ENCODE peak calls at places on chromosome 19, in eight cellular contexts. V, X, Z, D, C, G, S and H are unnamed samples.

GRCh38 chr19:42290523-42291436 is 11.2 kb upstream of the PRR19 start:
- DNase-seq in X (peak), G (no peak), C (no peak), Z (no peak), S (peak), D (no peak), V (peak), H (no peak)

GRCh38 chr19:48741222-48741999 is 1.0 kb upstream of the RASIP1 start:
- DNase-seq in V (no peak), D (no peak), C (no peak), S (no peak), Z (no peak), X (no peak), G (no peak), H (no peak)

GRCh38 chr19:14347999-14348889 is 33.0 kb upstream of the ADGRE5 start:
- DNase-seq in V (peak), G (no peak), Z (peak), X (peak), C (no peak), S (peak), D (peak), H (peak)

GRCh38 chr19:46717034-46717715 is at the start of gene PRKD2:
- DNase-seq in G (peak), D (peak), S (peak), C (peak), Z (peak), X (peak), V (peak), H (peak)

GRCh38 chr19:6074709-6075403 is 35.4 kb downstream of the RFX2 start:
- DNase-seq in V (no peak), S (no peak), G (no peak), C (no peak), Z (no peak), D (no peak), X (no peak), H (no peak)

GRCh38 chr19:49422407-49423277 is 599 bp downstream of the PTH2 start:
- DNase-seq in X (peak), C (no peak), Z (no peak), S (peak), G (no peak), V (peak), D (peak), H (no peak)

GRCh38 chr19:39917561-39918182 is 16.8 kb downstream of the FCGBP start:
- DNase-seq in V (no peak), C (no peak), Z (no peak), X (no peak), G (no peak), S (no peak), D (no peak), H (no peak)

GRCh38 chr19:38013913-38014575 is 107.0 kb downstream of the SIPA1L3 start:
- DNase-seq in V (no peak), X (no peak), D (no peak), C (peak), Z (no peak), G (no peak), S (no peak), H (no peak)

GRCh38 chr19:53372196-53372595 is 6.7 kb downstream of the ZNF525 start:
- DNase-seq in V (no peak), S (no peak), G (no peak), X (no peak), C (no peak), Z (no peak), D (no peak), H (no peak)

GRCh38 chr19:33263325-33264023 is 37.8 kb upstream of the SLC7A10 start:
- DNase-seq in X (no peak), D (no peak), V (no peak), S (no peak), Z (no peak), G (no peak), C (no peak), H (no peak)

GRCh38 chr19:18612772-18613588 is at the start of gene TMEM59L:
- DNase-seq in D (peak), C (no peak), S (peak), Z (no peak), V (peak), X (peak), G (no peak), H (peak)

GRCh38 chr19:16518061-16518460 is 21.9 kb downstream of the C19orf44 start:
- DNase-seq in V (no peak), X (no peak), C (no peak), G (no peak), S (no peak), Z (no peak), D (no peak), H (no peak)

GRCh38 chr19:40252395-40252794 is 25.9 kb upstream of the CCNP start:
- DNase-seq in G (no peak), Z (no peak), V (no peak), C (no peak), D (no peak), X (no peak), S (no peak), H (no peak)

GRCh38 chr19:45218887-45219780 is 26.1 kb downstream of the EXOC3L2 start:
- DNase-seq in Z (no peak), C (no peak), D (no peak), X (peak), V (no peak), S (no peak), G (no peak), H (no peak)

GRCh38 chr19:35859414-35859813 is 2.7 kb downstream of the KIRREL2 start:
- DNase-seq in S (no peak), X (no peak), D (no peak), Z (no peak), G (no peak), V (no peak), C (no peak), H (no peak)

GRCh38 chr19:53909471-53910169 is 542 bp downstream of the CACNG7 start:
- DNase-seq in Z (no peak), V (no peak), X (no peak), C (no peak), D (no peak), S (no peak), G (no peak), H (no peak)

GRCh38 chr19:2612619-2613249 is 89.8 kb downstream of the GNG7 start:
- DNase-seq in G (no peak), S (no peak), V (no peak), C (no peak), Z (no peak), X (no peak), D (no peak), H (no peak)

GRCh38 chr19:5949792-5950305 is 28.1 kb downstream of the RANBP3 start:
- DNase-seq in G (no peak), Z (no peak), X (no peak), D (peak), S (peak), C (no peak), V (peak), H (no peak)

GRCh38 chr19:42386974-42387707 is 3.0 kb downstream of the CNFN start:
- DNase-seq in S (peak), V (peak), X (peak), G (no peak), Z (peak), D (peak), C (peak), H (peak)

GRCh38 chr19:17049711-17050280 is 23.2 kb upstream of the CPAMD8 start:
- DNase-seq in X (peak), C (no peak), G (no peak), V (no peak), Z (peak), D (no peak), S (no peak), H (no peak)

GRCh38 chr19:536881-537404 is 5.4 kb downstream of the CDC34 start:
- DNase-seq in D (no peak), X (no peak), V (no peak), C (no peak), Z (no peak), G (no peak), S (no peak), H (no peak)

GRCh38 chr19:1249298-1249989 is 1.1 kb downstream of the MIDN start:
- DNase-seq in V (peak), Z (peak), X (peak), S (peak), G (peak), C (peak), D (peak), H (peak)